ENCODE peak calls at places on chromosomes 11 and 22, in five cellular contexts. J is fibroblast of lung, T is AG09319, H is AG08396, P is bronchial epithelial cell. G is an unnamed sample.

GRCh38 chr11:109034341-109034696 is 369.4 kb downstream of the DDX10 start:
- DNase-seq in J (peak), T (no peak), H (no peak), P (peak), G (no peak)

GRCh38 chr11:1084561-1085439 is 10.1 kb downstream of the MUC2 start:
- DNase-seq in T (no peak), H (no peak), J (no peak), P (peak), G (no peak)

GRCh38 chr22:50276143-50276542 is 6.0 kb upstream of the MAPK11 start:
- DNase-seq in P (no peak), J (peak), H (peak), T (no peak), G (no peak)

GRCh38 chr11:64516226-64516625 is 74.8 kb upstream of the SLC22A12 start:
- DNase-seq in P (no peak), T (no peak), H (no peak), J (no peak), G (no peak)

GRCh38 chr11:113651018-113651417 is 55.1 kb downstream of the TMPRSS5 start:
- DNase-seq in T (no peak), H (no peak), P (no peak), J (no peak), G (no peak)

GRCh38 chr11:101583180-101584128 is at the start of gene TRPC6:
- DNase-seq in P (peak), J (peak), H (peak), T (no peak), G (no peak)

GRCh38 chr11:91792779-91793262 is 431.8 kb upstream of the FAT3 start:
- DNase-seq in P (no peak), J (no peak), T (no peak), H (no peak), G (no peak)

GRCh38 chr11:62543680-62544444 is 2.7 kb downstream of the AHNAK start:
- DNase-seq in T (no peak), J (no peak), H (no peak), P (peak), G (no peak)